ENCODE peak calls at places on chromosomes 3 and 15, in seven cellular contexts. L is endothelial cell of umbilical vein, Q is OCI-LY7, M is dorsolateral prefrontal cortex, X is endodermal cell, B is testis, D is thoracic aorta. I is an unnamed sample.

GRCh38 chr3:196599734-196600128 is 31.3 kb downstream of the FBXO45 start:
- DNase-seq in L (no peak), Q (no peak), M (no peak), X (peak), B (no peak), D (no peak), I (no peak)

GRCh38 chr15:101209285-101209821 is 42.5 kb downstream of the CHSY1 start:
- DNase-seq in L (peak), Q (no peak), M (no peak), X (no peak), B (no peak), D (no peak), I (no peak)

GRCh38 chr15:43525131-43525530 is 7.7 kb downstream of the MAP1A start:
- DNase-seq in L (no peak), Q (no peak), M (no peak), X (no peak), B (no peak), D (no peak), I (no peak)

GRCh38 chr3:149306751-149307434 is 26.5 kb downstream of the TM4SF18 start:
- DNase-seq in L (no peak), Q (no peak), M (no peak), X (no peak), B (no peak), D (no peak), I (no peak)

GRCh38 chr15:80979538-80980200 is 9.9 kb downstream of the MESD start:
- DNase-seq in L (no peak), Q (no peak), M (no peak), X (no peak), B (no peak), D (no peak), I (no peak)

GRCh38 chr15:74901612-74902063 is 5.0 kb downstream of the FAM219B start:
- DNase-seq in L (peak), Q (peak), M (no peak), X (peak), B (peak), D (no peak), I (peak)

GRCh38 chr3:172607305-172608121 is 84.3 kb upstream of the TNFSF10 start:
- DNase-seq in L (peak), Q (no peak), M (no peak), X (peak), B (no peak), D (no peak), I (peak)

GRCh38 chr15:37582852-37583251 is 351.6 kb upstream of the TMCO5A start:
- DNase-seq in L (no peak), Q (no peak), M (no peak), X (no peak), B (no peak), D (no peak), I (no peak)

GRCh38 chr15:79373068-79373467 is 59.1 kb upstream of the MINAR1 start:
- DNase-seq in L (no peak), Q (no peak), M (no peak), X (no peak), B (no peak), D (no peak), I (no peak)

GRCh38 chr3:188974856-188975611 is 196.7 kb upstream of the TPRG1 start:
- DNase-seq in L (no peak), Q (no peak), M (no peak), X (no peak), B (no peak), D (no peak), I (no peak)

GRCh38 chr3:45148921-45149320 is 2.7 kb upstream of the CDCP1 start:
- DNase-seq in L (no peak), Q (no peak), M (no peak), X (no peak), B (no peak), D (no peak), I (no peak)

GRCh38 chr3:120693439-120694172 is 11.6 kb upstream of the HGD start:
- DNase-seq in L (peak), Q (no peak), M (no peak), X (no peak), B (no peak), D (no peak), I (peak)

GRCh38 chr15:77753238-77753873 is 120.6 kb upstream of the LINGO1 start:
- DNase-seq in L (peak), Q (peak), M (no peak), X (peak), B (peak), D (no peak), I (no peak)

GRCh38 chr3:176286456-176287115 is 910.7 kb downstream of the TBL1XR1 start:
- DNase-seq in L (no peak), Q (no peak), M (no peak), X (no peak), B (no peak), D (no peak), I (no peak)

GRCh38 chr3:157832588-157832987 is 273.6 kb downstream of the SHOX2 start:
- DNase-seq in L (no peak), Q (no peak), M (no peak), X (no peak), B (no peak), D (no peak), I (no peak)

GRCh38 chr3:169144271-169144670 is 519.2 kb downstream of the MECOM start:
- DNase-seq in L (no peak), Q (no peak), M (no peak), X (no peak), B (no peak), D (no peak), I (no peak)

GRCh38 chr15:78446551-78446950 is 8.5 kb downstream of the IREB2 start:
- DNase-seq in L (no peak), Q (no peak), M (no peak), X (no peak), B (no peak), D (no peak), I (no peak)

GRCh38 chr3:184559336-184559735 is 2.2 kb upstream of the EPHB3 start:
- DNase-seq in L (no peak), Q (no peak), M (no peak), X (no peak), B (no peak), D (no peak), I (no peak)

GRCh38 chr3:101155828-101156227 is 162.6 kb upstream of the ABI3BP start:
- DNase-seq in L (no peak), Q (no peak), M (no peak), X (no peak), B (no peak), D (no peak), I (no peak)

GRCh38 chr15:47788685-47789084 is 71.4 kb downstream of the SEMA6D start:
- DNase-seq in L (no peak), Q (no peak), M (no peak), X (no peak), B (no peak), D (no peak), I (no peak)

GRCh38 chr15:66919421-66919820 is 146.0 kb upstream of the SMAD3 start:
- DNase-seq in L (no peak), Q (no peak), M (no peak), X (no peak), B (no peak), D (no peak), I (no peak)

GRCh38 chr3:12054245-12054644 is 50.1 kb downstream of the SYN2 start:
- DNase-seq in L (no peak), Q (no peak), M (no peak), X (no peak), B (no peak), D (no peak), I (no peak)

GRCh38 chr15:25768271-25768670 is 94.9 kb downstream of the ATP10A start:
- DNase-seq in L (no peak), Q (no peak), M (no peak), X (no peak), B (no peak), D (no peak), I (no peak)

GRCh38 chr3:127404614-127405598 is 117.1 kb upstream of the PRR20G start:
- DNase-seq in L (no peak), Q (no peak), M (no peak), X (peak), B (no peak), D (no peak), I (no peak)

GRCh38 chr3:139564290-139564861 is 24.8 kb upstream of the RBP1 start:
- DNase-seq in L (no peak), Q (no peak), M (no peak), X (peak), B (peak), D (no peak), I (no peak)

GRCh38 chr15:37010595-37010994 is 89.8 kb downstream of the MEIS2 start:
- DNase-seq in L (no peak), Q (no peak), M (no peak), X (no peak), B (no peak), D (no peak), I (no peak)

GRCh38 chr3:150376001-150376848 is 31.9 kb upstream of the TSC22D2 start:
- DNase-seq in L (peak), Q (no peak), M (no peak), X (no peak), B (no peak), D (no peak), I (no peak)

GRCh38 chr3:34779092-34779491 is 860.2 kb upstream of the ARPP21 start:
- DNase-seq in L (no peak), Q (no peak), M (no peak), X (no peak), B (no peak), D (no peak), I (no peak)

GRCh38 chr15:28094732-28095521 is 4.2 kb downstream of the OCA2 start:
- DNase-seq in L (no peak), Q (no peak), M (no peak), X (peak), B (no peak), D (no peak), I (no peak)

GRCh38 chr15:67715166-67715565 is 110.1 kb upstream of the SKOR1 start:
- DNase-seq in L (no peak), Q (no peak), M (no peak), X (no peak), B (no peak), D (no peak), I (no peak)

GRCh38 chr3:38497026-38497425 is 886 bp downstream of the EXOG start:
- DNase-seq in L (no peak), Q (peak), M (no peak), X (no peak), B (no peak), D (no peak), I (no peak)

GRCh38 chr3:38491215-38491614 is 4.9 kb upstream of the EXOG start:
- DNase-seq in L (no peak), Q (no peak), M (no peak), X (no peak), B (no peak), D (no peak), I (no peak)

GRCh38 chr3:38493019-38493418 is 3.1 kb upstream of the EXOG start:
- DNase-seq in L (peak), Q (no peak), M (no peak), X (no peak), B (no peak), D (no peak), I (peak)

GRCh38 chr3:38500688-38501417 is 4.7 kb downstream of the EXOG start:
- DNase-seq in L (no peak), Q (no peak), M (no peak), X (no peak), B (no peak), D (no peak), I (no peak)

DNA sequence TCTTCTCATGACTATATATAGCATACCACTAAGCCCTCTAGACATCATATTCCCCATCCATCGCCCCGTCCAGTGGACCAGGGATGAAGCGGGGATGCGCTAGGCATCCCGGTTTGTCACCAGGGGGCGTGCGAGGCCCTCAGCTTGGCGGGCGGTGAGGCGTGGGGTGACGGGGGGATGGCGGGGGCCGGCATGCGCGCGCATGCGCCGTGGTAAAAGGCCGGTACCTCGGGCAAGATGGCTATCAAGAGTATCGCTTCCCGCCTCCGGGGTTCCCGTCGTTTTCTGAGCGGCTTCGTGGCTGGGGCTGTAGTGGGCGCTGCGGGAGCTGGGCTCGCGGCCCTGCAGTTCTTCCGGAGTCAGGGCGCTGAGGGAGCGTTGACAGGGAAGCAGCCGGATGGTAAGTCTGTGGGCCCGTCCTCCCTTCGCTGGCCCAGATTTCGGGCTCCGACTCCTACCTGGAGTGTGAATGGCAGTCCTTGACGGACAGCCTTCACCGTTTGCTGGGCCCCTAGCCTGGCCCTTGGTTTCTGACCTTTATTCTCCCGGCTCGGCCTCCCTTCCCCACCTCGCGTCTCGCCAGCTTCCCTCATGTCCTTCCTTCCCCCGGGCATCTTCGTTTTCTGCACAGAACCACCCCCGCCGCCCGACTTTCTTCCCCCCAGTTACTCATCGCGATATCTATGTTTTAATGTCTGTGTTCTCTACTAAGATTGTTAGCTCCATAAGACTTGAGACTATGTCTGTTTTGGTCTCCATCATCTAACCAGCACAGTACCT is at the start of gene EXOG:
- DNase-seq in L (peak), Q (peak), M (peak), X (peak), B (peak), D (peak), I (peak)
- TF ChIP-seq CTCF in L (peak), Q (peak), M (peak), X (peak), B (peak), D (peak), I (peak)

DNA sequence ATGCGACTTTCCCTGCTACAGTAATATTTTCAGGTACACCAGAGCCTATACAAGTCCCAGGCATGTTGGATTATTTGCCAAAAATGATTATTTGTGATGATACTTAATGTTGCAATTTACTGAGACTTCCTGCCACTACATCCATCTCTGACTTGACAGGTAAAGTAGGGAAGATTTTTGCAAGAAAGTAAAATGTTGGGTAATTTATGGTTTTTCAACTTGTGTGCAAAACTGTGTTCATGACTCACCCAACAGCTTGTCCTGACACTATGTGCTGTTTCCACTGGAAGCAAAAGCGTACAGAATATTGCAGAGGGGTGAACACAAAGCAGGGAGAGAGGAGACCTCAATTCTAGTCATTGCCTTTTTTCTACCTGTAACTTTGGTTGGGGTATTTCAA is 5.4 kb upstream of the CRBN start:
- DNase-seq in L (no peak), Q (no peak), M (no peak), X (no peak), B (no peak), D (no peak), I (no peak)
- H3K27ac ChIP-seq in L (no peak), Q (no peak), M (no peak), X (no peak), B (no peak), D (no peak), I (no peak)

GRCh38 chr15:52483712-52484111 is 45.0 kb downstream of the MYO5A start:
- DNase-seq in L (peak), Q (no peak), M (no peak), X (no peak), B (no peak), D (no peak), I (no peak)
- TF ChIP-seq CTCF in L (no peak), Q (no peak), M (no peak), X (no peak), B (no peak), D (no peak), I (no peak)

GRCh38 chr15:65577129-65577996 is 33.6 kb downstream of the INTS14 start:
- DNase-seq in L (no peak), Q (peak), M (no peak), X (no peak), B (no peak), D (no peak), I (no peak)
- H3K27ac ChIP-seq in L (peak), Q (no peak), M (no peak), X (peak), B (no peak), D (no peak), I (no peak)

DNA sequence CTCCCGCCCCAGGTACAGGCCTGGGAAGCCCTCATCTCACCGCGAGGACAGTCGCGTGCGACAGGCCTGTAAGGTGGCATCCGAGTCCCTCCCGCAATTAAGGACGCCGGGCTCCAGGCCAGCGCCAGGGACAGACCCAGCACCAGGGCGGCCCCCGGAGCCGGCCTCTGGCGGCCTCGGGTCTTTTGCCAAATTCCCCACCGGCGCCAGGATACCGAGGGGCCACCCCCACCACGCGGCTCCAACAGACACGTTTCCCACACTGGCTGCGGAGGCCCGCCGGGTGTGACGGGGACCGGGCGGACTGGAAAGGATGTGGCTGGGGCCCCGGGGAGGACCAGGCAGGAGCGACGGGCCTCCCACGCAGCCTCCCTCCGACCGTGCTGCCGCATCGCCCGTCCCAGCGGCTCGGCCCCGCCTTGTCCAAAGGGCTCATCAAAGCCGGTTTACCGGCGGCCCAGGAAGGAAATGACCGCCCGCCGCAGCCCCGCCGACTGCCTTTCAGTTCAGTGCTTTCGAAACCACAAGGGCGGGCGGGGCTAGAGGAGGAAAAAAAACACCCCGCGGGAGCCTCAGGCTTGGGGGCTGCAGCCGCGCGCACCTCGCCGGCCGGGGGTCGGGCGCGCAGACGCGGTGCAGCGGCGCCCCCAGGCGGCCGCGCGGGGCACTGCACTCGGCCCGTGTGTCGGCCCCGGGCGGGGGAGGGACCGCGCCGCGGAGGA is 11.2 kb downstream of the XXYLT1 start:
- DNase-seq in L (peak), Q (peak), M (peak), X (peak), B (peak), D (peak), I (peak)
- TF ChIP-seq CTCF in L (peak), Q (peak), M (peak), X (peak), B (peak), D (no peak), I (no peak)

DNA sequence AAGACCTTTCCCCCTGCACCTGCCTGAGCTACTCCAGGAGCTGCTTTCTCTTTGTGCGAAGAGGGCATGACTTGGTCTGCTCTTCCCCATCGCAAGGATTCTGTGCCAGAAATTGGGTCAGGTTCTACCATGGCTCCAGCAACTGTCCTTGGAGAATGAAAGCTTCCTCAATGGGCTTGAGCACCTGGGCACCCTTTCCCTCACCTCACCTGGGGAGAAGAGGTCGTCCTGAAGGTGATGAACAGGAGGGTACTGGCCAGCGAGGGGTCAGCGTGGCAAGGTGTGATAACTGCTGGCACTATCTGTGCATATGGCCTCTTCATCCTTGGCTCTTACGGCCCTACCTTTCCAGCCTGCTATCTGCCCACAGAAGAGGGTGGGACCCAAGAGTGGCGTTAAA is 899 bp upstream of the RBM15B start:
- DNase-seq in L (no peak), Q (no peak), M (no peak), X (no peak), B (no peak), D (no peak), I (no peak)
- H3K27ac ChIP-seq in L (no peak), Q (peak), M (peak), X (no peak), B (peak), D (peak), I (no peak)

GRCh38 chr3:195271859-195272243 is 892 bp upstream of the XXYLT1 start:
- DNase-seq in L (no peak), Q (no peak), M (no peak), X (no peak), B (no peak), D (no peak), I (no peak)
- TF ChIP-seq CTCF in L (no peak), Q (peak), M (peak), X (no peak), B (no peak), D (peak), I (no peak)

DNA sequence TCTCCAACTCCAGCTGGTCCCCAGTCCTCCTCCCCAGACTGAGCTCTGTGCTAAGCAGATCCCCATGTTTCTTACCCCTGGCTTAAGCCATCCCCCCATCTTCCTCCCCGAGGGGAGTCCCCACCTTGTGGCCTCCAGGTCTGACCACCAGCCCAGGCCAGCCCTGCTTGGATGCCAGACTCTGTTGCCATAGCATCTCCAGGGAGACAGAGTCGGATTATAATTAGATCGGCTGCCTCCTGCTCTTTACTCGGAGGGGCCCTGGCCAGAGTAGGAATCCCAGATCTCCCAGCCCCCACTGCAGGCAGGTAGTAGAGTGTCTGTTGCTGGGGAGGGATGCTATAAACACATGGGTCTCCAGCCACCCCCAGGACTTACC is 2.4 kb downstream of the KLHDC8B start:
- DNase-seq in L (no peak), Q (no peak), M (no peak), X (no peak), B (peak), D (no peak), I (no peak)
- H3K27ac ChIP-seq in L (no peak), Q (no peak), M (no peak), X (peak), B (peak), D (peak), I (no peak)

I was measured in AG04450.